ENCODE peak calls at places on chromosomes 7 and 10, in four cellular contexts. M is astrocyte, F is fibroblast of lung, P is endothelial cell of umbilical vein. L is an unnamed sample.
A peak's percentile ranks its signal among the peaks of the same experiment; 100 is the strongest.

GRCh38 chr10:112754001-112754411 is 196.0 kb upstream of the TCF7L2 start:
- DNase-seq in M (peak; percentile 12), F (peak; percentile 23), P (peak; percentile 34), L (peak; percentile 55)

GRCh38 chr7:132309102-132309805 is 267.0 kb downstream of the PLXNA4 start:
- DNase-seq in M (no peak), F (no peak), P (no peak), L (no peak)

GRCh38 chr10:8314486-8314885 is 260.0 kb downstream of the GATA3 start:
- DNase-seq in M (no peak), F (no peak), P (no peak), L (no peak)

GRCh38 chr10:70974351-70974901 is 86.1 kb upstream of the PCBD1 start:
- DNase-seq in M (peak; percentile 42), F (peak; percentile 61), P (no peak), L (peak; percentile 5)

GRCh38 chr7:84123903-84124573 is 70.6 kb downstream of the SEMA3A start:
- DNase-seq in M (peak; percentile 81), F (peak; percentile 85), P (peak; percentile 85), L (peak; percentile 73)

GRCh38 chr10:70379581-70380176 is 2.7 kb downstream of the LRRC20 start:
- DNase-seq in M (no peak), F (no peak), P (no peak), L (no peak)

GRCh38 chr7:75650671-75651070 is 88.1 kb downstream of the HIP1 start:
- DNase-seq in M (no peak), F (peak; percentile 16), P (peak; percentile 92), L (no peak)

GRCh38 chr10:51910189-51910588 is 210.8 kb upstream of the CSTF2T start:
- DNase-seq in M (no peak), F (no peak), P (no peak), L (no peak)

GRCh38 chr10:75424553-75424952 is 6.9 kb upstream of the LRMDA start:
- DNase-seq in M (no peak), F (no peak), P (no peak), L (no peak)
- H3K9me3 ChIP-seq in M (no peaks in the 10 kb centered on the region), F (no peaks in the 10 kb centered on the region), P (no peaks in the 10 kb centered on the region), L (no peaks in the 10 kb centered on the region)

GRCh38 chr7:116571037-116571436 is 46.2 kb downstream of the CAV1 start:
- DNase-seq in M (peak; percentile 87), F (peak; percentile 91), P (peak; percentile 92), L (peak; percentile 87)

GRCh38 chr7:116569737-116570136 is 44.9 kb downstream of the CAV1 start:
- DNase-seq in M (peak; percentile 89), F (peak; percentile 93), P (no peak), L (peak; percentile 75)

GRCh38 chr7:116572036-116572435 is 47.2 kb downstream of the CAV1 start:
- DNase-seq in M (no peak), F (no peak), P (no peak), L (no peak)

GRCh38 chr7:116571552-116571951 is 46.7 kb downstream of the CAV1 start:
- DNase-seq in M (no peak), F (no peak), P (no peak), L (no peak)

GRCh38 chr7:116570306-116570705 is 45.5 kb downstream of the CAV1 start:
- DNase-seq in M (no peak), F (peak; percentile 20), P (no peak), L (no peak)
- H3K9ac ChIP-seq in M (peak overlapping the region; percentile 48), F (no peak overlapping the region), P (no peak overlapping the region), L (peak overlapping the region; percentile 65)

GRCh38 chr7:66236713-66237303 is 31.7 kb downstream of the TPST1 start:
- DNase-seq in M (no peak), F (no peak), P (no peak), L (no peak)

GRCh38 chr7:66239467-66239856 is 34.3 kb downstream of the TPST1 start:
- DNase-seq in M (peak; percentile 68), F (peak; percentile 74), P (no peak), L (peak; percentile 7)

GRCh38 chr7:66227808-66228207 is 22.7 kb downstream of the TPST1 start:
- DNase-seq in M (no peak), F (no peak), P (no peak), L (no peak)

GRCh38 chr7:66238712-66239466 is 33.8 kb downstream of the TPST1 start:
- DNase-seq in M (no peak), F (no peak), P (no peak), L (no peak)

GRCh38 chr7:66233638-66234037 is 28.5 kb downstream of the TPST1 start:
- DNase-seq in M (no peak), F (no peak), P (no peak), L (no peak)
- H3K9me3 ChIP-seq in M (peaks cover 3% of the 10 kb centered on the region), F (no peaks in the 10 kb centered on the region), P (no peaks in the 10 kb centered on the region), L (no peaks in the 10 kb centered on the region)

DNA sequence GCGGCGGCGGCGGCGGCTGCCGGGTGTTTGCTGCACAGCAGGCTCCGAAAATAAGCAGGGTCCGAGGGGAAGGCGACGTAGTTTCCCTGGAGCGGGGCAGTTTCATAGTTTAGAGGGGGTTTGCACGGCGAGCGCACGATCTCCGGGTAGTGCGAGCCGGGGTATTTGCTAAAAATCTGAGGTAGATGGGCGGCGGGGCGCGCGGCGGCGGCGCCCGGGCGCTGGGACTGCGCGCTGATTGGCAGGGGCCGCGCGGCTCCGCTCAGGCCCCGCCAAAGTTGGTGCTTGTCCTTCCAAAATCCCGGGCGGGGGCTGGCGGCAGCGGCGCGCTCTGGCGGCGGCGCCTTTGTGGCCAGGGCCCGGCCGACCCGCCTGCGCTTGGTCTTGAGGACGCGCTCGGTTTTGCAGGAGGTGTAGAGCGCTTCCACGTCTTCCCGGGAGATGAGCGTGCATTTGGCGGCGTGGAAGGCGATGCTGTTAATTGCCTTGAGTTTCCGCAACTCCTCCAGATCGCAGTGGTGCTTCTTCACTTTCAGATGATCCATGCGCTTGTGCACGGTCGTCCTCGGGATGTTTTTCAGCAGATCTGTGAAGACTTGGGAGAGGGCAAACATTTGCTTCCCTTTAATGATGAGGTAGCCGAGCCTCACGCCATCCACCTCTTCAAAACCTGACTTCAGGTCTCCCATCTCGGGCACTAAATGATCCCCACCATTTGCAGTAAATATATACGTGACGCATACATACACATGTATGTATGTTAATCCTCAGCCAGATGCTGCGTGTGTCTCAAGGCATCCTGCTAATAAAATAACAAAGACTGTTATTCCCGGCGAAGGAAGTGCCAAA is 8.1 kb downstream of the SKIDA1 start:
- DNase-seq in M (peak; percentile 64), F (peak; percentile 70), P (peak; percentile 53), L (peak; percentile 83)
- H3K9ac ChIP-seq in M (peak overlapping the region; percentile 87), F (peak overlapping the region; percentile 26), P (peak overlapping the region; percentile 11), L (peak overlapping the region; percentile 85)

GRCh38 chr7:158271646-158272045 is 316.0 kb downstream of the PTPRN2 start:
- DNase-seq in M (no peak), F (no peak), P (no peak), L (no peak)

GRCh38 chr7:158272509-158273137 is 315.0 kb downstream of the PTPRN2 start:
- DNase-seq in M (no peak), F (no peak), P (no peak), L (no peak)

GRCh38 chr7:158274404-158274811 is 313.2 kb downstream of the PTPRN2 start:
- DNase-seq in M (no peak), F (no peak), P (no peak), L (no peak)

GRCh38 chr7:158272091-158272490 is 315.5 kb downstream of the PTPRN2 start:
- DNase-seq in M (no peak), F (no peak), P (no peak), L (no peak)

GRCh38 chr7:158273138-158273651 is 314.4 kb downstream of the PTPRN2 start:
- DNase-seq in M (no peak), F (no peak), P (no peak), L (no peak)
- H3K9me3 ChIP-seq in M (no peaks in the 10 kb centered on the region), F (no peaks in the 10 kb centered on the region), P (peaks cover 9% of the 10 kb centered on the region), L (no peaks in the 10 kb centered on the region)

GRCh38 chr10:121633056-121633455 is 34.8 kb upstream of the FGFR2 start:
- DNase-seq in M (no peak), F (no peak), P (no peak), L (no peak)

GRCh38 chr10:121627810-121628209 is 29.6 kb upstream of the FGFR2 start:
- DNase-seq in M (peak; percentile 18), F (peak; percentile 27), P (no peak), L (no peak)

GRCh38 chr10:121631296-121631695 is 33.1 kb upstream of the FGFR2 start:
- DNase-seq in M (no peak), F (no peak), P (no peak), L (no peak)

GRCh38 chr10:121624778-121625330 is 26.6 kb upstream of the FGFR2 start:
- DNase-seq in M (no peak), F (no peak), P (no peak), L (no peak)

DNA sequence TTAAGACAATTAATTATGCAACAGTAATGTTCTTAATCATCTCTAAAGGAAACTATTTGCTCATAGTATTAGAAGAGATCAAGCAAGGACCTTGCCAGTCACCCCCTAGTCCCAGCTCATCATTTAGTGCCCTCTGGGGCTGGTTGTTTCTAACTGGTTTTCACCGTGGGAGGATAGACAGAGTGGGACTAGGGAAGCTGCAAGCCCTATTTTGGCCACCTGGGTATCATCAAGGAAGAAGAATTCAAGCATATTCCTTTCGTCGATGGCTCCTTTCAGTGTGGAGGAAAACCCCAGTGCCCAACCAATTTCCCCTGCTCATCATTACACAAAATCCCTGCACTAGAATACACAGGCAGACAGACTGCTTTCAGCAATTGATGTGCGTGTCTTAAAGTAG is 30.6 kb upstream of the FGFR2 start:
- DNase-seq in M (no peak), F (no peak), P (no peak), L (no peak)
- H3K9ac ChIP-seq in M (no peak overlapping the region), F (no peak overlapping the region), P (no peak overlapping the region), L (no peak overlapping the region)

DNA sequence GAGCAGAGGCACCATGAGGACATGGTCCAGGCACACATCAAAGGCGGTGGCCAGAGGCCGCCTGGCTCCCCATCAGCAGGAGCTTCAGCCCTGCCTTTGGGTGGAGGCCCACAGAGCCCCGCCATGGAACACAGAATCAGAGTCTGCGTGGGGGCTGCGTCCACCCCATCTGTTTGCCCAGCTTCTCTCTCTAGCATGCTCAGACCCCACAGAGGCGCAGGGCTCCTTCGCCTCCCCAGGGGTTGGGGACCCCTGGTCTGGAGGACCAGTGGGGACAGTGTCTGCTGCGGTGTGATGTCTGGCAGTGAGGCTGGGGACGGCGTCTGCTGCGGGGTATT is 321.9 kb downstream of the PTPRN2 start:
- DNase-seq in M (no peak), F (no peak), P (no peak), L (no peak)
- H3K9me3 ChIP-seq in M (peaks cover 23% of the 10 kb centered on the region), F (peaks cover 12% of the 10 kb centered on the region), P (peaks cover 2% of the 10 kb centered on the region), L (no peaks in the 10 kb centered on the region)

DNA sequence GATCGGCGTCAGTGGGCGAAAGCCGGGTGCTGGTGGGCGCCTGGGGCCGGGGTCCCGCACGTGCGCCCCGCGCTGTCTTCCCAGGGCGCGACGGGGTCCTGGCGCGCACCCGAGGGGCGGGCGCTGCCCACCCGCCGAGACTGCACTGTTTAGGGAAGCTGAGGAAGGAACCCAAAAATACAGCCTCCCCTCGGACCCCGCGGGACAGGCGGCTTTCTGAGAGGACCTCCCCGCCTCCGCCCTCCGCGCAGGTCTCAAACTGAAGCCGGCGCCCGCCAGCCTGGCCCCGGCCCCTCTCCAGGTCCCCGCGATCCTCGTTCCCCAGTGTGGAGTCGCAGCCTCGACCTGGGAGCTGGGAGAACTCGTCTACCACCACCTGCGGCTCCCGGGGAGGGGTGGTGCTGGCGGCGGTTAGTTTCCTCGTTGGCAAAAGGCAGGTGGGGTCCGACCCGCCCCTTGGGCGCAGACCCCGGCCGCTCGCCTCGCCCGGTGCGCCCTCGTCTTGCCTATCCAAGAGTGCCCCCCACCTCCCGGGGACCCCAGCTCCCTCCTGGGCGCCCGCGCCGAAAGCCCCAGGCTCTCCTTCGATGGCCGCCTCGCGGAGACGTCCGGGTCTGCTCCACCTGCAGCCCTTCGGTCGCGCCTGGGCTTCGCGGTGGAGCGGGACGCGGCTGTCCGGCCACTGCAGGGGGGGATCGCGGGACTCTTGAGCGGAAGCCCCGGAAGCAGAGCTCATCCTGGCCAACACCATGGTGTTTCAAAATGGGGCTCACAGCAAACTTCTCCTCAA is 1.1 kb downstream of the EGFR start:
- DNase-seq in M (no peak), F (peak; percentile 29), P (no peak), L (peak; percentile 59)
- H3K9ac ChIP-seq in M (peak overlapping the region; percentile 93), F (peak overlapping the region; percentile 95), P (peak overlapping the region; percentile 44), L (peak overlapping the region; percentile 91)

L was measured in adipocyte.